ENCODE peak calls at places on chromosomes 6 and 20, in seven cellular contexts. M is activated CD4-positive, alpha-beta T cell treated with anti-CD3 and anti-CD28 coated beads for 24 hours; Y is activated naive CD4-positive, alpha-beta T cell; X is kidney tubule cell; P is iPS-NIHi11; S is fibroblast of the conjunctiva; O is HT1080. R is an unnamed sample.

GRCh38 chr6:170444811-170445211 is 108.3 kb downstream of the PSMB1 start:
- DNase-seq in M (no peak), Y (no peak), X (no peak), P (no peak), S (no peak), O (no peak), R (no peak)

GRCh38 chr6:73873081-73873480 is 177.1 kb downstream of the CD109 start:
- DNase-seq in M (no peak), Y (no peak), X (no peak), P (no peak), S (no peak), O (no peak), R (no peak)

GRCh38 chr6:3162067-3162497 is 4.7 kb upstream of the TUBB2A start:
- DNase-seq in M (no peak), Y (no peak), X (no peak), P (no peak), S (no peak), O (peak; percentile 28), R (no peak)

GRCh38 chr6:160131636-160132296 is 10.2 kb downstream of the SLC22A1 start:
- DNase-seq in M (no peak), Y (no peak), X (no peak), P (no peak), S (no peak), O (no peak), R (no peak)

GRCh38 chr6:53811082-53811481 is 16.3 kb downstream of the LRRC1 start:
- DNase-seq in M (no peak), Y (no peak), X (peak; percentile 95), P (peak; percentile 25), S (no peak), O (peak; percentile 57), R (no peak)

GRCh38 chr20:32535316-32535952 is 49.7 kb downstream of the NOL4L start:
- DNase-seq in M (no peak), Y (peak; percentile 30), X (no peak), P (no peak), S (no peak), O (no peak), R (no peak)

GRCh38 chr20:38073307-38074010 is 39.9 kb downstream of the RPRD1B start:
- DNase-seq in M (peak; percentile 29), Y (no peak), X (peak; percentile 76), P (peak; percentile 72), S (peak; percentile 93), O (peak; percentile 78), R (no peak)

GRCh38 chr6:108564178-108564577 is 3.5 kb downstream of the FOXO3 start:
- DNase-seq in M (no peak), Y (no peak), X (peak; percentile 96), P (no peak), S (peak; percentile 77), O (peak; percentile 98), R (no peak)

GRCh38 chr6:21455071-21455470 is 138.5 kb upstream of the SOX4 start:
- DNase-seq in M (no peak), Y (no peak), X (no peak), P (no peak), S (no peak), O (no peak), R (no peak)

GRCh38 chr20:39112196-39112743 is 150.1 kb downstream of the DHX35 start:
- DNase-seq in M (no peak), Y (no peak), X (peak; percentile 61), P (peak; percentile 85), S (peak; percentile 28), O (peak; percentile 45), R (no peak)

GRCh38 chr6:16766043-16766521 is 4.8 kb upstream of the ATXN1 start:
- DNase-seq in M (no peak), Y (no peak), X (peak; percentile 94), P (no peak), S (no peak), O (peak; percentile 95), R (no peak)

R was measured in sciatic nerve.